ENCODE peak calls at places on chromosomes 1 and 21, in eight cellular contexts. One of them, this sample, is unnamed.

GRCh38 chr1:182791464-182792179 is 2.0 kb downstream of the NPL start:
- DNase-seq in gastrocnemius medialis: no peak
- DNase-seq in transverse colon: no peak
- DNase-seq in ovary: no peak
- DNase-seq in left ventricle myocardium inferior: no peak
- DNase-seq in AG04450: no peak
- DNase-seq in body of pancreas: no peak
- DNase-seq in Panc1: no peak
- DNase-seq in this sample: no peak

GRCh38 chr1:30417001-30417700 is 306.2 kb downstream of the MATN1 start:
- DNase-seq in left ventricle myocardium inferior: no peak
- DNase-seq in ovary: no peak
- DNase-seq in Panc1: no peak
- DNase-seq in AG04450: no peak
- DNase-seq in gastrocnemius medialis: no peak
- DNase-seq in transverse colon: no peak
- DNase-seq in body of pancreas: no peak
- DNase-seq in this sample: no peak

GRCh38 chr1:17594690-17595601 is 55.4 kb downstream of the ARHGEF10L start:
- DNase-seq in left ventricle myocardium inferior: no peak
- DNase-seq in ovary: no peak
- DNase-seq in Panc1: no peak
- DNase-seq in body of pancreas: no peak
- DNase-seq in transverse colon: no peak
- DNase-seq in gastrocnemius medialis: no peak
- DNase-seq in AG04450: no peak
- DNase-seq in this sample: no peak

GRCh38 chr1:184930645-184931044 is 43.7 kb downstream of the NIBAN1 start:
- DNase-seq in transverse colon: no peak
- DNase-seq in body of pancreas: no peak
- DNase-seq in AG04450: no peak
- DNase-seq in ovary: no peak
- DNase-seq in left ventricle myocardium inferior: no peak
- DNase-seq in gastrocnemius medialis: no peak
- DNase-seq in Panc1: no peak
- DNase-seq in this sample: no peak

GRCh38 chr1:7262611-7263010 is 477.4 kb downstream of the CAMTA1 start:
- DNase-seq in transverse colon: peak; percentile 60
- DNase-seq in left ventricle myocardium inferior: no peak
- DNase-seq in Panc1: no peak
- DNase-seq in ovary: no peak
- DNase-seq in body of pancreas: peak; percentile 28
- DNase-seq in AG04450: no peak
- DNase-seq in gastrocnemius medialis: no peak
- DNase-seq in this sample: no peak

GRCh38 chr1:7290971-7291970 is 479.8 kb upstream of the VAMP3 start:
- DNase-seq in left ventricle myocardium inferior: peak; percentile 64
- DNase-seq in ovary: no peak
- DNase-seq in body of pancreas: no peak
- DNase-seq in AG04450: no peak
- DNase-seq in transverse colon: no peak
- DNase-seq in Panc1: no peak
- DNase-seq in gastrocnemius medialis: peak; percentile 77
- DNase-seq in this sample: no peak

GRCh38 chr21:32753818-32754610 is 17.5 kb downstream of the PAXBP1 start:
- DNase-seq in body of pancreas: no peak
- DNase-seq in ovary: no peak
- DNase-seq in gastrocnemius medialis: no peak
- DNase-seq in Panc1: no peak
- DNase-seq in left ventricle myocardium inferior: no peak
- DNase-seq in transverse colon: no peak
- DNase-seq in AG04450: no peak
- DNase-seq in this sample: no peak

GRCh38 chr1:110012100-110012499 is 22.3 kb upstream of the STRIP1 start:
- DNase-seq in Panc1: no peak
- DNase-seq in left ventricle myocardium inferior: no peak
- DNase-seq in AG04450: no peak
- DNase-seq in body of pancreas: no peak
- DNase-seq in gastrocnemius medialis: no peak
- DNase-seq in transverse colon: no peak
- DNase-seq in ovary: no peak
- DNase-seq in this sample: no peak

GRCh38 chr1:111227875-111228747 is 598 bp downstream of the CHI3L2 start:
- DNase-seq in AG04450: peak; percentile 59
- DNase-seq in left ventricle myocardium inferior: peak; percentile 24
- DNase-seq in ovary: no peak
- DNase-seq in Panc1: peak; percentile 51
- DNase-seq in transverse colon: no peak
- DNase-seq in gastrocnemius medialis: no peak
- DNase-seq in body of pancreas: peak; percentile 53
- DNase-seq in this sample: no peak

GRCh38 chr21:27425172-27425571 is 458.3 kb upstream of the ADAMTS5 start:
- DNase-seq in left ventricle myocardium inferior: no peak
- DNase-seq in gastrocnemius medialis: no peak
- DNase-seq in AG04450: no peak
- DNase-seq in ovary: no peak
- DNase-seq in transverse colon: no peak
- DNase-seq in Panc1: no peak
- DNase-seq in body of pancreas: no peak
- DNase-seq in this sample: no peak

GRCh38 chr1:213934642-213935041 is 53.1 kb upstream of the PROX1 start:
- DNase-seq in ovary: no peak
- DNase-seq in Panc1: no peak
- DNase-seq in left ventricle myocardium inferior: peak; percentile 66
- DNase-seq in AG04450: no peak
- DNase-seq in transverse colon: no peak
- DNase-seq in body of pancreas: peak; percentile 94
- DNase-seq in gastrocnemius medialis: peak; percentile 18
- DNase-seq in this sample: no peak

GRCh38 chr1:106937104-106937503 is 119.4 kb upstream of the PRMT6 start:
- DNase-seq in gastrocnemius medialis: no peak
- DNase-seq in body of pancreas: no peak
- DNase-seq in Panc1: no peak
- DNase-seq in left ventricle myocardium inferior: no peak
- DNase-seq in ovary: no peak
- DNase-seq in AG04450: peak; percentile 59
- DNase-seq in transverse colon: no peak
- DNase-seq in this sample: no peak

GRCh38 chr1:44721521-44722361 is 9.2 kb downstream of the RNU5D-1 start:
- DNase-seq in AG04450: peak; percentile 87
- DNase-seq in body of pancreas: peak; percentile 73
- DNase-seq in ovary: no peak
- DNase-seq in transverse colon: peak; percentile 69
- DNase-seq in left ventricle myocardium inferior: peak; percentile 23
- DNase-seq in gastrocnemius medialis: peak; percentile 12
- DNase-seq in Panc1: peak; percentile 98
- DNase-seq in this sample: peak; percentile 79

GRCh38 chr1:60813051-60813450 is 269.3 kb upstream of the NFIA start:
- DNase-seq in ovary: no peak
- DNase-seq in body of pancreas: no peak
- DNase-seq in left ventricle myocardium inferior: no peak
- DNase-seq in AG04450: no peak
- DNase-seq in transverse colon: no peak
- DNase-seq in gastrocnemius medialis: no peak
- DNase-seq in Panc1: no peak
- DNase-seq in this sample: no peak

GRCh38 chr1:40708750-40709099 is 17.2 kb downstream of the NFYC start:
- DNase-seq in Panc1: no peak
- DNase-seq in body of pancreas: no peak
- DNase-seq in ovary: no peak
- DNase-seq in left ventricle myocardium inferior: no peak
- DNase-seq in transverse colon: no peak
- DNase-seq in AG04450: peak; percentile 70
- DNase-seq in gastrocnemius medialis: no peak
- DNase-seq in this sample: no peak

GRCh38 chr1:21904725-21905520 is 32.2 kb downstream of the HSPG2 start:
- DNase-seq in gastrocnemius medialis: peak; percentile 43
- DNase-seq in left ventricle myocardium inferior: peak; percentile 61
- DNase-seq in ovary: no peak
- DNase-seq in AG04450: no peak
- DNase-seq in transverse colon: peak; percentile 82
- DNase-seq in body of pancreas: peak; percentile 97
- DNase-seq in Panc1: no peak
- DNase-seq in this sample: peak; percentile 94

GRCh38 chr1:35558374-35559316 is 1.0 kb downstream of the NCDN start:
- DNase-seq in gastrocnemius medialis: no peak
- DNase-seq in Panc1: no peak
- DNase-seq in AG04450: no peak
- DNase-seq in body of pancreas: no peak
- DNase-seq in ovary: peak; percentile 45
- DNase-seq in transverse colon: no peak
- DNase-seq in left ventricle myocardium inferior: no peak
- DNase-seq in this sample: no peak

GRCh38 chr1:244665771-244666217 is 12.9 kb downstream of the DESI2 start:
- DNase-seq in ovary: no peak
- DNase-seq in AG04450: no peak
- DNase-seq in transverse colon: no peak
- DNase-seq in Panc1: no peak
- DNase-seq in body of pancreas: no peak
- DNase-seq in gastrocnemius medialis: no peak
- DNase-seq in left ventricle myocardium inferior: no peak
- DNase-seq in this sample: no peak

GRCh38 chr1:84307398-84307797 is 5.9 kb downstream of the SAMD13 start:
- DNase-seq in transverse colon: no peak
- DNase-seq in AG04450: no peak
- DNase-seq in body of pancreas: no peak
- DNase-seq in gastrocnemius medialis: no peak
- DNase-seq in Panc1: no peak
- DNase-seq in left ventricle myocardium inferior: no peak
- DNase-seq in ovary: no peak
- DNase-seq in this sample: no peak

GRCh38 chr1:30995990-30996612 is 69.4 kb downstream of the PUM1 start:
- DNase-seq in gastrocnemius medialis: no peak
- DNase-seq in left ventricle myocardium inferior: no peak
- DNase-seq in transverse colon: no peak
- DNase-seq in Panc1: no peak
- DNase-seq in AG04450: no peak
- DNase-seq in body of pancreas: no peak
- DNase-seq in ovary: no peak
- DNase-seq in this sample: no peak

GRCh38 chr1:53246261-53247134 is 8.2 kb upstream of the MAGOH start:
- DNase-seq in gastrocnemius medialis: no peak
- DNase-seq in Panc1: no peak
- DNase-seq in body of pancreas: no peak
- DNase-seq in left ventricle myocardium inferior: no peak
- DNase-seq in transverse colon: no peak
- DNase-seq in AG04450: peak; percentile 91
- DNase-seq in ovary: no peak
- DNase-seq in this sample: no peak

GRCh38 chr21:39676054-39676771 is 63.5 kb downstream of the B3GALT5 start:
- DNase-seq in gastrocnemius medialis: no peak
- DNase-seq in ovary: no peak
- DNase-seq in Panc1: no peak
- DNase-seq in AG04450: no peak
- DNase-seq in body of pancreas: peak; percentile 32
- DNase-seq in transverse colon: peak; percentile 31
- DNase-seq in left ventricle myocardium inferior: peak; percentile 31
- DNase-seq in this sample: no peak

GRCh38 chr1:239977414-239977813 is 114.3 kb upstream of the FMN2 start:
- DNase-seq in body of pancreas: no peak
- DNase-seq in AG04450: no peak
- DNase-seq in transverse colon: no peak
- DNase-seq in left ventricle myocardium inferior: no peak
- DNase-seq in gastrocnemius medialis: no peak
- DNase-seq in ovary: no peak
- DNase-seq in Panc1: no peak
- DNase-seq in this sample: no peak

GRCh38 chr1:8423702-8424538 is 106.0 kb downstream of the SLC45A1 start:
- DNase-seq in AG04450: no peak
- DNase-seq in gastrocnemius medialis: no peak
- DNase-seq in left ventricle myocardium inferior: peak; percentile 52
- DNase-seq in ovary: peak; percentile 58
- DNase-seq in transverse colon: peak; percentile 63
- DNase-seq in Panc1: no peak
- DNase-seq in body of pancreas: peak; percentile 53
- DNase-seq in this sample: peak; percentile 83
- TF ChIP-seq CTCF in AG04450: no peak
- TF ChIP-seq CTCF in gastrocnemius medialis: peak; percentile 19
- TF ChIP-seq CTCF in left ventricle myocardium inferior: peak; percentile 37
- TF ChIP-seq CTCF in ovary: no peak
- TF ChIP-seq CTCF in transverse colon: no peak
- TF ChIP-seq CTCF in Panc1: no peak
- TF ChIP-seq CTCF in body of pancreas: no peak
- TF ChIP-seq CTCF in this sample: no peak

DNA sequence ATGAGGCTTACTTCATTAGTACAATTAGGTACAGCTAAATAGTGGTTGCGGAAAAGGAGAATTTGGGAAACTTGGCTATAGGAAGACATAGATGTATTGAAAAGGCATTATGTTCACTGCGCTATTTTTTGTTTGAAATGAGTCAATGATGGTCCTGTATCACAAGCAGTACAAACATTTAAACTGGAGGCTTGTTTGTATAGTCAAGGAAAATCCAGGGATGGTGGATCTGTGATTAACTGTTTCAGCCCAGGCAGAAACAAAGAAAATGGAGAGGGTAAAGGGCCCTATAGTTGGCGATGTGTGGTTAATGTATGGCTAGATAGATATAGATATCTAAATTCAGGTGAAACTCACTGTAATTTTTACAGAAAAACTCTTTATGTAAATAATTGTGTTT is 79.9 kb downstream of the CLIC4 start:
- DNase-seq in body of pancreas: no peak
- DNase-seq in left ventricle myocardium inferior: no peak
- DNase-seq in AG04450: no peak
- DNase-seq in gastrocnemius medialis: no peak
- DNase-seq in transverse colon: no peak
- DNase-seq in Panc1: no peak
- DNase-seq in ovary: no peak
- DNase-seq in this sample: no peak
- H3K27ac ChIP-seq in body of pancreas: no peak overlapping the region
- H3K27ac ChIP-seq in left ventricle myocardium inferior: no peak overlapping the region
- H3K27ac ChIP-seq in AG04450: no peak overlapping the region
- H3K27ac ChIP-seq in gastrocnemius medialis: no peak overlapping the region
- H3K27ac ChIP-seq in transverse colon: no peak overlapping the region
- H3K27ac ChIP-seq in Panc1: no peak overlapping the region
- H3K27ac ChIP-seq in ovary: no peak overlapping the region
- H3K27ac ChIP-seq in this sample: no peak overlapping the region

GRCh38 chr1:3019516-3020051 is 1.7 kb upstream of the ACTRT2 start:
- DNase-seq in body of pancreas: peak; percentile 10
- DNase-seq in left ventricle myocardium inferior: peak; percentile 8
- DNase-seq in gastrocnemius medialis: no peak
- DNase-seq in Panc1: no peak
- DNase-seq in AG04450: no peak
- DNase-seq in ovary: no peak
- DNase-seq in transverse colon: peak; percentile 3
- DNase-seq in this sample: no peak
- H3K27me3 ChIP-seq in body of pancreas: no peaks in the 10 kb centered on the region
- H3K27me3 ChIP-seq in left ventricle myocardium inferior: peaks cover 44% of the 10 kb centered on the region
- H3K27me3 ChIP-seq in gastrocnemius medialis: peaks cover 5% of the 10 kb centered on the region
- H3K27me3 ChIP-seq in Panc1: no peaks in the 10 kb centered on the region
- H3K27me3 ChIP-seq in AG04450: no peaks in the 10 kb centered on the region
- H3K27me3 ChIP-seq in ovary: no peaks in the 10 kb centered on the region
- H3K27me3 ChIP-seq in transverse colon: peaks cover 38% of the 10 kb centered on the region
- H3K27me3 ChIP-seq in this sample: no peaks in the 10 kb centered on the region

DNA sequence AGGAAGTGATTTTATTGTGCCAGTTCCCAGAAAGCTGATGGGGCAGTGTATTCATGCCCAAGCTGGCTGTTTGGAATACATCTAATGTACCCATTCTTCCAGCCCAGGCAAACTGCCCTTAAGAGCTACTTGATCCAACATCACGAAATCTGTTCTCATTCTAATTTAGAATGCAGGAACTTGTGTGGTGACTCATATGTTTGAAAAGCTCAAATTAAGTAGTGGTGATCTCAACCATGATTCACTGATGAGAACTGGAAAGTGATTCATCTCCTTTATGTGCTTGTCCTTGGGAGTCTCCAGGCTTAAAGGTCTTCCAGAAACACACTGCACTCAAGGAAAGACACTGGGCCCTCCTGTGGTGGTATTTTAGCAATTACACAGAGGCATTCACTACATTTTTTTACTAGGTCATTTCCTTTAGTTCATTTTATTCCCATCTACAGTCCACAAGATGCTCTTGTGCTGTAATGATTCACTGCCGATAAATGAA is 65.4 kb downstream of the RPE65 start:
- DNase-seq in body of pancreas: peak; percentile 28
- DNase-seq in ovary: no peak
- DNase-seq in gastrocnemius medialis: no peak
- DNase-seq in left ventricle myocardium inferior: no peak
- DNase-seq in Panc1: peak; percentile 98
- DNase-seq in AG04450: peak; percentile 96
- DNase-seq in transverse colon: no peak
- DNase-seq in this sample: no peak
- TF ChIP-seq CTCF in body of pancreas: no peak
- TF ChIP-seq CTCF in ovary: peak; percentile 22
- TF ChIP-seq CTCF in gastrocnemius medialis: no peak
- TF ChIP-seq CTCF in left ventricle myocardium inferior: no peak
- TF ChIP-seq CTCF in Panc1: peak; percentile 37
- TF ChIP-seq CTCF in AG04450: peak; percentile 67
- TF ChIP-seq CTCF in transverse colon: no peak
- TF ChIP-seq CTCF in this sample: peak; percentile 17

This sample was measured in ascending aorta.